ENCODE peak calls at places on chromosomes 16 and 17, in five cellular contexts. N, D, F, H and Y are unnamed samples. For H3K4me1, the result is how much of the 10 kb centered on the place peaks cover.

GRCh38 chr17:9291912-9292562 is 270.7 kb downstream of the NTN1 start:
- DNase-seq in N (peak), D (peak), F (peak), H (no peak), Y (no peak)

GRCh38 chr17:7750321-7750821 is 32.8 kb downstream of the DNAH2 start:
- DNase-seq in N (no peak), D (no peak), F (no peak), H (no peak), Y (no peak)

GRCh38 chr17:80096531-80097306 is 4.7 kb upstream of the GAA start:
- DNase-seq in N (no peak), D (no peak), F (no peak), H (no peak), Y (no peak)

GRCh38 chr16:53052519-53053501 is at the start of gene CHD9NB:
- DNase-seq in N (no peak), D (peak), F (no peak), H (no peak), Y (no peak)

GRCh38 chr16:89442990-89443726 is 47.2 kb downstream of the ANKRD11 start:
- DNase-seq in N (no peak), D (peak), F (no peak), H (no peak), Y (no peak)

GRCh38 chr17:61149862-61150362 is 249.7 kb upstream of the TBX2 start:
- DNase-seq in N (no peak), D (peak), F (no peak), H (no peak), Y (no peak)

GRCh38 chr16:79159650-79160049 is 440.9 kb downstream of the MAF start:
- DNase-seq in N (no peak), D (no peak), F (no peak), H (no peak), Y (no peak)

GRCh38 chr17:39376434-39376833 is 25.0 kb downstream of the FBXL20 start:
- DNase-seq in N (no peak), D (no peak), F (no peak), H (peak), Y (no peak)

GRCh38 chr17:67753026-67753425 is 35.3 kb downstream of the NOL11 start:
- DNase-seq in N (no peak), D (no peak), F (peak), H (no peak), Y (peak)

GRCh38 chr16:84513111-84514065 is 8.9 kb upstream of the MEAK7 start:
- DNase-seq in N (no peak), D (no peak), F (no peak), H (no peak), Y (no peak)

GRCh38 chr17:393806-394717 is 41.5 kb upstream of the RPH3AL start:
- DNase-seq in N (no peak), D (no peak), F (no peak), H (no peak), Y (no peak)

GRCh38 chr17:1056761-1057160 is 59.8 kb downstream of the TIMM22 start:
- DNase-seq in N (no peak), D (no peak), F (no peak), H (no peak), Y (no peak)

GRCh38 chr17:75601057-75601987 is 13.7 kb downstream of the MYO15B start:
- DNase-seq in N (peak), D (peak), F (peak), H (no peak), Y (peak)

GRCh38 chr16:3094289-3095027 is 4.6 kb downstream of the ZSCAN10 start:
- DNase-seq in N (peak), D (peak), F (peak), H (no peak), Y (peak)

GRCh38 chr16:86305440-86305839 is 204.9 kb upstream of the FOXF1 start:
- DNase-seq in N (no peak), D (no peak), F (no peak), H (no peak), Y (no peak)
- H3K27ac ChIP-seq in N (no peak), D (no peak), F (no peak), H (no peak), Y (no peak)

DNA sequence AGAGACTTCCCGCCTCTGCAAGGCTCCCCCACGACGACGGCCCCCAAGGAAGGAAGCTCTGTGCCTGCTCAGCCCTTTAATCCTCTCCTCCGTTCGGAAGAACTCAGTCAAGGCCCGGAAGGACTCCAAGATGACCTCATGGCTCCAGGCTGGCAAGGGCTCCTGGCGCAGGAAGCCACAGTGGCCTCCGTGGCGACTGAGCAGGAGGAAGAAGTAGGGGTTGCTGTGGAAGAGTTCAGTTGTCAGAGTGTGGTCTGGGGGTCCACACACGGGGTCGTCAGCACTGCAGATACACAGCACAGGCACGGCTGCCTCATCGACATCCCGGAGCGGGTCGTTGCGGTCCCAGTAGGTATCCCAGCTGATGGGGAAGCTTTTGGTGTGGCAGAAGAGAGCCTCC is 4.2 kb downstream of the ABHD15 start:
- DNase-seq in N (no peak), D (no peak), F (no peak), H (no peak), Y (peak)
- H3K4me1 ChIP-seq in N (under half), D (under half), F (under half), H (under half), Y (under half)

GRCh38 chr16:75479421-75479990 is 15.0 kb upstream of the TMEM170A start:
- DNase-seq in N (no peak), D (no peak), F (no peak), H (no peak), Y (no peak)
- TF ChIP-seq CREB1 in N (no peak), D (no peak), F (no peak), H (no peak), Y (no peak)

GRCh38 chr16:48105976-48106375 is 49.8 kb downstream of the ABCC12 start:
- DNase-seq in N (no peak), D (no peak), F (no peak), H (no peak), Y (no peak)
- H3K27ac ChIP-seq in N (no peak), D (no peak), F (no peak), H (no peak), Y (no peak)

GRCh38 chr17:59377410-59377809 is 46.0 kb downstream of the YPEL2 start:
- DNase-seq in N (no peak), D (no peak), F (no peak), H (no peak), Y (no peak)
- H3K4me1 ChIP-seq in N (under half), D (under half), F (under half), H (under half), Y (under half)

DNA sequence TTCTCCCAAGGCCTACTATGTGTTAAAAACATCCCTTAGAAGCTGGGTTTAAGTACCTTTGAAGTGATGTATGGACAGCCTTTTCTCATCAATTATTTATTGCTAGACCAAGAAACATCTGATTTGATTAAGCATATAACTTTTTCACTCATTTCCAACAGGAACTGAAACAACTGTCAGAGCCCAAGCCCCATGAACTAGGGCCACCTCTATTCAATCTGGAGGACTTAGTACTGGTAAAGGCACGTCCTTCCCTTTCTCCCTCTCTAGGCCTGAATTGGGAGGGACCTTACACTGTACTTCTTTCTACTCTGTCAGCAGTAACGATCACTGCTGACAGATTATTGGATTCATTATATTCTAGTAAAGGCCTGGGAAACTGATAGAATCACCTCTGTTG is 612.0 kb upstream of the CDH8 start:
- DNase-seq in N (no peak), D (no peak), F (no peak), H (no peak), Y (no peak)
- TF ChIP-seq CREB1 in N (no peak), D (no peak), F (no peak), H (no peak), Y (no peak)

DNA sequence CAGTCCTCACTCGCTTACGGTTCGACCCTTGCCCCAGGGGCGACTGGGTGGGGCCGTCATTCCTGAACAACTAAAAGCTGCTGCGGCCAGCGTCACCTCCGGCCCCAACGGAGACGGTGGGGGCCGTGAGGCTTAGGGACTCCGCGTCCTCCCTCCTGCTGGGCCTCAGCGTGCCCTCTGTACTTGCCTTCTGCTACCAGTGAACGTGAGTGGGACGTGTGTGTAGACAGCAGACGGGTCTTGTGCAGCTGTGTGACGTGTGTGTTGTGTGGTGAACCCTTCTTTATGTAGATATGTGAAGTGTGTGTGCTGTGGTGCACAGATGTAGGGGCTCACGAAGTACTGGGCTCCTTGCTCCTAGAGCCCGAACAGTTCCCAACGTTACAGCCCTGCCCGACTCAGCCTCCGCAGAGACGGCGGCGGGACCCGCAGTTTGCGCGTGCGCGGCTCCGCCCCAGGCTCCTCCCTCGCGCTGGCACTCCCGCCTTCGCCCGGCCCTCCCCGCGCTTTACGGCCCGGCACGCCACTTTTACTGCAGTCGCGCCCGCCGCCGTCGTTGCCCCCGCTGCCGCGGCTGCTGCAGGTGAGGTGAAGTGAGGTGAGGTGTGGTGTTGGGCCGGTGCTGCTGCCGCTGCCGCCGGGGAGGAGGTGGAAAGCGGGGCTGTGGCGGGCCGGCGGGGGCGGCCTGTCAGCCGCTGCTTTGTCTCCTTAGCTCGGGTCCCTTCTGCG is at the start of gene PHAF1:
- DNase-seq in N (peak), D (peak), F (peak), H (peak), Y (peak)
- H3K27ac ChIP-seq in N (peak), D (peak), F (no peak), H (peak), Y (no peak)

GRCh38 chr16:75908301-75908700 is 182.0 kb upstream of the CPHXL start:
- DNase-seq in N (no peak), D (no peak), F (no peak), H (no peak), Y (no peak)
- H3K4me1 ChIP-seq in N (under half), D (under half), F (under half), H (under half), Y (under half)

DNA sequence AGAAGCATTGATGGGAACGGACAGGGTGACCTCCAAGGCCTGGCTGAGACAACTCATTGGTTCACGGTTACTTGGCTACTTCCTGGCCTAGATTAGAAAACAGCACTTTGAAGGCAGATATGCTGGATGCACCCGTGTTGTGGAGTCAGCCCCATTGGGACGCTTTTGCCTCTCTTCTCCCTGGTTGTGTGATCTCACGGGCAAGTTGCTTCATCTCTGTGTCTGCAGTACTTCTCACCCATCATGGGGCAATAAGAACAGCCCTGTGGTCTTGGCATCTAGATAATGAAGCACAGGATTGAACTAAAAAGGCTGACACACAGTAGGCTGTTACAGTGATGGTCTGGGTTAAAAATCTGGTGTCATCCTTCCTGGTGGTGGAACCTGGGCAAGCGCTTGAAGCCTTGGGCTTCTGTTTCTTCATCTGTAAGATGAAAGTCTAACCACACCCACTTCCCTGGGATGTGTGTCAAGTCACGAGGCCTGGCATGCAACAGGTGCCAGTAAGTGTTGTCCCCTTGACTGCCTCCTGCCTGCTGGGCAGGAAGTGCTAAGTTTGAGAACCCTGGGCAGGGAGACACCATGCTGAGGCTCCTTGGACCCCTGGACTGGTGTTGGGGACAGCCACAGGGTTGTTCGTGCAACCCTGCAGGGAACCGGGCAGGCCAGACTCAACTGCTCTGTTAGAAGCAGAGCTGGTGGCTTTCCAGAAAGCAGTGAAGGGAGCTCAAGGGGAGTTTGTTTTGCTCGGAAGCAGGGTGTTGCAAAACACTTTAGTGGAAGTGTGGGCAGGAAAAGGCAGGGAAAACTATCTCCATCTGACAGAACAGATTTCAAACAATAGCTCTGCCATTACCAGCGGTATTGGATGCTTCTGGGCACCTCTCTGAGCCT is 6.0 kb upstream of the MAP2K3 start:
- DNase-seq in N (no peak), D (no peak), F (no peak), H (no peak), Y (no peak)
- TF ChIP-seq CREB1 in N (no peak), D (no peak), F (no peak), H (no peak), Y (no peak)